ENCODE peak calls at places on chromosomes 1 and 21, in eight cellular contexts. One of them, this sample, is unnamed.

GRCh38 chr1:40395211-40396175 is 22.0 kb downstream of the SMAP2 start:
- DNase-seq in activated T-helper 1 cell treated with anti-CD3 and anti-CD28 coated beads, Interleukin-2, amount 50 U/mL, for 16 hours: no peak
- DNase-seq in left colon: no peak
- DNase-seq in neural crest cell: no peak
- DNase-seq in NCI-H748 treated with DMSO at 0.1 percent for 48 hours: no peak
- DNase-seq in stimulated activated CD4-positive, alpha-beta T cell treated with anti-CD3 and anti-CD28 coated beads, Interleukin-12 subunit alpha, Interleukin-12 subunit beta, amount 100 ng/mL, for 48 hours: no peak
- DNase-seq in HTR-8/SVneo: no peak
- DNase-seq in activated T-cell treated with anti-CD3 and anti-CD28 coated beads for 1 hour: no peak
- DNase-seq in this sample: no peak

GRCh38 chr21:43881283-43881682 is 16.3 kb downstream of the AGPAT3 start:
- DNase-seq in activated T-helper 1 cell treated with anti-CD3 and anti-CD28 coated beads, Interleukin-2, amount 50 U/mL, for 16 hours: no peak
- DNase-seq in left colon: no peak
- DNase-seq in neural crest cell: no peak
- DNase-seq in NCI-H748 treated with DMSO at 0.1 percent for 48 hours: no peak
- DNase-seq in stimulated activated CD4-positive, alpha-beta T cell treated with anti-CD3 and anti-CD28 coated beads, Interleukin-12 subunit alpha, Interleukin-12 subunit beta, amount 100 ng/mL, for 48 hours: peak
- DNase-seq in HTR-8/SVneo: no peak
- DNase-seq in activated T-cell treated with anti-CD3 and anti-CD28 coated beads for 1 hour: no peak
- DNase-seq in this sample: no peak

GRCh38 chr1:9449106-9449627 is 90.1 kb upstream of the SLC25A33 start:
- DNase-seq in activated T-helper 1 cell treated with anti-CD3 and anti-CD28 coated beads, Interleukin-2, amount 50 U/mL, for 16 hours: no peak
- DNase-seq in left colon: no peak
- DNase-seq in neural crest cell: no peak
- DNase-seq in NCI-H748 treated with DMSO at 0.1 percent for 48 hours: no peak
- DNase-seq in stimulated activated CD4-positive, alpha-beta T cell treated with anti-CD3 and anti-CD28 coated beads, Interleukin-12 subunit alpha, Interleukin-12 subunit beta, amount 100 ng/mL, for 48 hours: no peak
- DNase-seq in HTR-8/SVneo: peak
- DNase-seq in activated T-cell treated with anti-CD3 and anti-CD28 coated beads for 1 hour: no peak
- DNase-seq in this sample: peak

GRCh38 chr1:38559180-38559874 is 300.2 kb downstream of the RRAGC start:
- DNase-seq in activated T-helper 1 cell treated with anti-CD3 and anti-CD28 coated beads, Interleukin-2, amount 50 U/mL, for 16 hours: peak
- DNase-seq in left colon: peak
- DNase-seq in neural crest cell: no peak
- DNase-seq in NCI-H748 treated with DMSO at 0.1 percent for 48 hours: no peak
- DNase-seq in stimulated activated CD4-positive, alpha-beta T cell treated with anti-CD3 and anti-CD28 coated beads, Interleukin-12 subunit alpha, Interleukin-12 subunit beta, amount 100 ng/mL, for 48 hours: peak
- DNase-seq in HTR-8/SVneo: no peak
- DNase-seq in activated T-cell treated with anti-CD3 and anti-CD28 coated beads for 1 hour: peak
- DNase-seq in this sample: no peak

GRCh38 chr1:57124768-57125446 is 159.1 kb upstream of the C8B start:
- DNase-seq in activated T-helper 1 cell treated with anti-CD3 and anti-CD28 coated beads, Interleukin-2, amount 50 U/mL, for 16 hours: no peak
- DNase-seq in left colon: no peak
- DNase-seq in neural crest cell: no peak
- DNase-seq in NCI-H748 treated with DMSO at 0.1 percent for 48 hours: no peak
- DNase-seq in stimulated activated CD4-positive, alpha-beta T cell treated with anti-CD3 and anti-CD28 coated beads, Interleukin-12 subunit alpha, Interleukin-12 subunit beta, amount 100 ng/mL, for 48 hours: no peak
- DNase-seq in HTR-8/SVneo: no peak
- DNase-seq in activated T-cell treated with anti-CD3 and anti-CD28 coated beads for 1 hour: no peak
- DNase-seq in this sample: no peak

GRCh38 chr1:167601442-167602380 is 28.3 kb upstream of the RCSD1 start:
- DNase-seq in activated T-helper 1 cell treated with anti-CD3 and anti-CD28 coated beads, Interleukin-2, amount 50 U/mL, for 16 hours: no peak
- DNase-seq in left colon: peak
- DNase-seq in neural crest cell: no peak
- DNase-seq in NCI-H748 treated with DMSO at 0.1 percent for 48 hours: no peak
- DNase-seq in stimulated activated CD4-positive, alpha-beta T cell treated with anti-CD3 and anti-CD28 coated beads, Interleukin-12 subunit alpha, Interleukin-12 subunit beta, amount 100 ng/mL, for 48 hours: no peak
- DNase-seq in HTR-8/SVneo: no peak
- DNase-seq in activated T-cell treated with anti-CD3 and anti-CD28 coated beads for 1 hour: no peak
- DNase-seq in this sample: no peak

GRCh38 chr1:188027613-188028012 is 1198.9 kb downstream of the PLA2G4A start:
- DNase-seq in activated T-helper 1 cell treated with anti-CD3 and anti-CD28 coated beads, Interleukin-2, amount 50 U/mL, for 16 hours: no peak
- DNase-seq in left colon: no peak
- DNase-seq in neural crest cell: no peak
- DNase-seq in NCI-H748 treated with DMSO at 0.1 percent for 48 hours: no peak
- DNase-seq in stimulated activated CD4-positive, alpha-beta T cell treated with anti-CD3 and anti-CD28 coated beads, Interleukin-12 subunit alpha, Interleukin-12 subunit beta, amount 100 ng/mL, for 48 hours: no peak
- DNase-seq in HTR-8/SVneo: peak
- DNase-seq in activated T-cell treated with anti-CD3 and anti-CD28 coated beads for 1 hour: no peak
- DNase-seq in this sample: peak

GRCh38 chr1:159951016-159951415 is 3.0 kb downstream of the SLAMF9 start:
- DNase-seq in activated T-helper 1 cell treated with anti-CD3 and anti-CD28 coated beads, Interleukin-2, amount 50 U/mL, for 16 hours: no peak
- DNase-seq in left colon: no peak
- DNase-seq in neural crest cell: no peak
- DNase-seq in NCI-H748 treated with DMSO at 0.1 percent for 48 hours: no peak
- DNase-seq in stimulated activated CD4-positive, alpha-beta T cell treated with anti-CD3 and anti-CD28 coated beads, Interleukin-12 subunit alpha, Interleukin-12 subunit beta, amount 100 ng/mL, for 48 hours: no peak
- DNase-seq in HTR-8/SVneo: no peak
- DNase-seq in activated T-cell treated with anti-CD3 and anti-CD28 coated beads for 1 hour: no peak
- DNase-seq in this sample: no peak

GRCh38 chr1:113917400-113918082 is 11.6 kb upstream of the HIPK1 start:
- DNase-seq in activated T-helper 1 cell treated with anti-CD3 and anti-CD28 coated beads, Interleukin-2, amount 50 U/mL, for 16 hours: no peak
- DNase-seq in left colon: no peak
- DNase-seq in neural crest cell: no peak
- DNase-seq in NCI-H748 treated with DMSO at 0.1 percent for 48 hours: no peak
- DNase-seq in stimulated activated CD4-positive, alpha-beta T cell treated with anti-CD3 and anti-CD28 coated beads, Interleukin-12 subunit alpha, Interleukin-12 subunit beta, amount 100 ng/mL, for 48 hours: no peak
- DNase-seq in HTR-8/SVneo: no peak
- DNase-seq in activated T-cell treated with anti-CD3 and anti-CD28 coated beads for 1 hour: no peak
- DNase-seq in this sample: no peak

GRCh38 chr1:109299087-109299983 is 7.5 kb downstream of the MYBPHL start:
- DNase-seq in activated T-helper 1 cell treated with anti-CD3 and anti-CD28 coated beads, Interleukin-2, amount 50 U/mL, for 16 hours: no peak
- DNase-seq in left colon: no peak
- DNase-seq in neural crest cell: peak
- DNase-seq in NCI-H748 treated with DMSO at 0.1 percent for 48 hours: no peak
- DNase-seq in stimulated activated CD4-positive, alpha-beta T cell treated with anti-CD3 and anti-CD28 coated beads, Interleukin-12 subunit alpha, Interleukin-12 subunit beta, amount 100 ng/mL, for 48 hours: no peak
- DNase-seq in HTR-8/SVneo: peak
- DNase-seq in activated T-cell treated with anti-CD3 and anti-CD28 coated beads for 1 hour: no peak
- DNase-seq in this sample: peak

GRCh38 chr1:209587778-209588177 is 4.3 kb downstream of the CAMK1G start:
- DNase-seq in activated T-helper 1 cell treated with anti-CD3 and anti-CD28 coated beads, Interleukin-2, amount 50 U/mL, for 16 hours: no peak
- DNase-seq in left colon: no peak
- DNase-seq in neural crest cell: no peak
- DNase-seq in NCI-H748 treated with DMSO at 0.1 percent for 48 hours: no peak
- DNase-seq in stimulated activated CD4-positive, alpha-beta T cell treated with anti-CD3 and anti-CD28 coated beads, Interleukin-12 subunit alpha, Interleukin-12 subunit beta, amount 100 ng/mL, for 48 hours: no peak
- DNase-seq in HTR-8/SVneo: peak
- DNase-seq in activated T-cell treated with anti-CD3 and anti-CD28 coated beads for 1 hour: no peak
- DNase-seq in this sample: peak

GRCh38 chr1:211469938-211470529 is 21.9 kb downstream of the RD3 start:
- DNase-seq in activated T-helper 1 cell treated with anti-CD3 and anti-CD28 coated beads, Interleukin-2, amount 50 U/mL, for 16 hours: peak
- DNase-seq in left colon: peak
- DNase-seq in neural crest cell: peak
- DNase-seq in NCI-H748 treated with DMSO at 0.1 percent for 48 hours: peak
- DNase-seq in stimulated activated CD4-positive, alpha-beta T cell treated with anti-CD3 and anti-CD28 coated beads, Interleukin-12 subunit alpha, Interleukin-12 subunit beta, amount 100 ng/mL, for 48 hours: peak
- DNase-seq in HTR-8/SVneo: peak
- DNase-seq in activated T-cell treated with anti-CD3 and anti-CD28 coated beads for 1 hour: peak
- DNase-seq in this sample: peak

GRCh38 chr1:11069233-11069950 is 9.6 kb upstream of the SRM start:
- DNase-seq in activated T-helper 1 cell treated with anti-CD3 and anti-CD28 coated beads, Interleukin-2, amount 50 U/mL, for 16 hours: no peak
- DNase-seq in left colon: no peak
- DNase-seq in neural crest cell: no peak
- DNase-seq in NCI-H748 treated with DMSO at 0.1 percent for 48 hours: no peak
- DNase-seq in stimulated activated CD4-positive, alpha-beta T cell treated with anti-CD3 and anti-CD28 coated beads, Interleukin-12 subunit alpha, Interleukin-12 subunit beta, amount 100 ng/mL, for 48 hours: no peak
- DNase-seq in HTR-8/SVneo: no peak
- DNase-seq in activated T-cell treated with anti-CD3 and anti-CD28 coated beads for 1 hour: no peak
- DNase-seq in this sample: no peak

GRCh38 chr1:33428661-33429060 is 2.2 kb downstream of the PHC2 start:
- DNase-seq in activated T-helper 1 cell treated with anti-CD3 and anti-CD28 coated beads, Interleukin-2, amount 50 U/mL, for 16 hours: no peak
- DNase-seq in left colon: no peak
- DNase-seq in neural crest cell: no peak
- DNase-seq in NCI-H748 treated with DMSO at 0.1 percent for 48 hours: no peak
- DNase-seq in stimulated activated CD4-positive, alpha-beta T cell treated with anti-CD3 and anti-CD28 coated beads, Interleukin-12 subunit alpha, Interleukin-12 subunit beta, amount 100 ng/mL, for 48 hours: no peak
- DNase-seq in HTR-8/SVneo: no peak
- DNase-seq in activated T-cell treated with anti-CD3 and anti-CD28 coated beads for 1 hour: no peak
- DNase-seq in this sample: no peak

GRCh38 chr1:115828101-115829022 is 12.6 kb downstream of the NHLH2 start:
- DNase-seq in activated T-helper 1 cell treated with anti-CD3 and anti-CD28 coated beads, Interleukin-2, amount 50 U/mL, for 16 hours: no peak
- DNase-seq in left colon: no peak
- DNase-seq in neural crest cell: peak
- DNase-seq in NCI-H748 treated with DMSO at 0.1 percent for 48 hours: peak
- DNase-seq in stimulated activated CD4-positive, alpha-beta T cell treated with anti-CD3 and anti-CD28 coated beads, Interleukin-12 subunit alpha, Interleukin-12 subunit beta, amount 100 ng/mL, for 48 hours: no peak
- DNase-seq in HTR-8/SVneo: no peak
- DNase-seq in activated T-cell treated with anti-CD3 and anti-CD28 coated beads for 1 hour: no peak
- DNase-seq in this sample: no peak

GRCh38 chr1:50978852-50979781 is 9.1 kb downstream of the CDKN2C start:
- DNase-seq in activated T-helper 1 cell treated with anti-CD3 and anti-CD28 coated beads, Interleukin-2, amount 50 U/mL, for 16 hours: no peak
- DNase-seq in left colon: peak
- DNase-seq in neural crest cell: no peak
- DNase-seq in NCI-H748 treated with DMSO at 0.1 percent for 48 hours: peak
- DNase-seq in stimulated activated CD4-positive, alpha-beta T cell treated with anti-CD3 and anti-CD28 coated beads, Interleukin-12 subunit alpha, Interleukin-12 subunit beta, amount 100 ng/mL, for 48 hours: no peak
- DNase-seq in HTR-8/SVneo: no peak
- DNase-seq in activated T-cell treated with anti-CD3 and anti-CD28 coated beads for 1 hour: no peak
- DNase-seq in this sample: no peak

GRCh38 chr1:18953656-18954259 is 2.7 kb downstream of the IFFO2 start:
- DNase-seq in activated T-helper 1 cell treated with anti-CD3 and anti-CD28 coated beads, Interleukin-2, amount 50 U/mL, for 16 hours: no peak
- DNase-seq in left colon: no peak
- DNase-seq in neural crest cell: no peak
- DNase-seq in NCI-H748 treated with DMSO at 0.1 percent for 48 hours: no peak
- DNase-seq in stimulated activated CD4-positive, alpha-beta T cell treated with anti-CD3 and anti-CD28 coated beads, Interleukin-12 subunit alpha, Interleukin-12 subunit beta, amount 100 ng/mL, for 48 hours: no peak
- DNase-seq in HTR-8/SVneo: no peak
- DNase-seq in activated T-cell treated with anti-CD3 and anti-CD28 coated beads for 1 hour: no peak
- DNase-seq in this sample: no peak

GRCh38 chr1:41758490-41758889 is 160.2 kb downstream of the HIVEP3 start:
- DNase-seq in activated T-helper 1 cell treated with anti-CD3 and anti-CD28 coated beads, Interleukin-2, amount 50 U/mL, for 16 hours: no peak
- DNase-seq in left colon: no peak
- DNase-seq in neural crest cell: no peak
- DNase-seq in NCI-H748 treated with DMSO at 0.1 percent for 48 hours: no peak
- DNase-seq in stimulated activated CD4-positive, alpha-beta T cell treated with anti-CD3 and anti-CD28 coated beads, Interleukin-12 subunit alpha, Interleukin-12 subunit beta, amount 100 ng/mL, for 48 hours: no peak
- DNase-seq in HTR-8/SVneo: no peak
- DNase-seq in activated T-cell treated with anti-CD3 and anti-CD28 coated beads for 1 hour: no peak
- DNase-seq in this sample: no peak